ENCODE peak calls at places on chromosomes 4 and X, in seven cellular contexts. K, Z, I, N, S, O and U are unnamed samples.

GRCh38 chrX:39556056-39556455 is 541.7 kb downstream of the BCOR start:
- DNase-seq in N (no peak), Z (no peak), I (no peak), S (no peak), O (no peak), K (no peak), U (no peak)

GRCh38 chrX:49308604-49309269 is 5.3 kb downstream of the GAGE10 start:
- DNase-seq in N (no peak), Z (no peak), S (no peak), I (no peak), O (no peak), K (no peak), U (peak)

GRCh38 chrX:151825927-151826471 is 86.7 kb upstream of the MAGEA4 start:
- DNase-seq in O (peak), N (no peak), I (no peak), Z (no peak), K (no peak), S (no peak), U (peak)

GRCh38 chr4:3791910-3792542 is 25.8 kb downstream of the ADRA2C start:
- DNase-seq in Z (peak), N (peak), I (peak), K (peak), S (peak), O (peak), U (peak)

GRCh38 chrX:123339201-123339905 is 155.3 kb downstream of the GRIA3 start:
- DNase-seq in Z (no peak), K (no peak), S (no peak), O (no peak), I (no peak), N (no peak), U (peak)

GRCh38 chr4:133152330-133152791 is 3.3 kb downstream of the PCDH10 start:
- DNase-seq in N (no peak), I (no peak), O (no peak), K (no peak), Z (no peak), S (no peak), U (peak)

GRCh38 chrX:109872021-109872730 is 130.7 kb upstream of the TMEM164 start:
- DNase-seq in S (no peak), N (no peak), O (no peak), I (peak), Z (no peak), K (peak), U (no peak)

GRCh38 chr4:121034010-121034409 is 38.3 kb downstream of the NDNF start:
- DNase-seq in I (peak), N (no peak), S (peak), K (no peak), Z (no peak), O (peak), U (peak)

GRCh38 chrX:21056636-21057035 is 317.6 kb upstream of the CNKSR2 start:
- DNase-seq in K (no peak), S (no peak), O (no peak), N (no peak), I (no peak), Z (no peak), U (peak)

GRCh38 chr4:185665655-185666054 is 130.3 kb upstream of the PDLIM3 start:
- DNase-seq in I (no peak), N (no peak), S (no peak), Z (no peak), K (no peak), O (no peak), U (no peak)

GRCh38 chr4:168831585-168831918 is 178.5 kb downstream of the CBR4 start:
- DNase-seq in Z (no peak), S (peak), N (no peak), O (no peak), I (no peak), K (no peak), U (no peak)

GRCh38 chrX:93422693-93423092 is 250.7 kb downstream of the NAP1L3 start:
- DNase-seq in N (no peak), O (peak), K (no peak), I (no peak), S (peak), Z (peak), U (peak)

GRCh38 chr4:112859456-112860184 is 189.8 kb upstream of the ANK2 start:
- DNase-seq in K (no peak), S (no peak), Z (no peak), N (no peak), I (no peak), O (no peak), U (no peak)

GRCh38 chrX:24594531-24594930 is 52.6 kb downstream of the PCYT1B start:
- DNase-seq in O (no peak), S (no peak), I (no peak), N (no peak), K (no peak), Z (no peak), U (no peak)

GRCh38 chr4:3399277-3400194 is 42.2 kb upstream of the HGFAC start:
- DNase-seq in I (no peak), O (peak), Z (no peak), N (no peak), K (no peak), S (no peak), U (no peak)

GRCh38 chr4:168531305-168531704 is 34.5 kb downstream of the PALLD start:
- DNase-seq in N (no peak), K (no peak), O (no peak), S (no peak), I (no peak), Z (no peak), U (no peak)

GRCh38 chrX:773292-774025 is 142.9 kb downstream of the SHOX start:
- DNase-seq in O (no peak), N (no peak), S (no peak), I (no peak), Z (no peak), K (no peak), U (no peak)

GRCh38 chr4:139245590-139245989 is 34.4 kb downstream of the MGARP start:
- DNase-seq in N (no peak), Z (no peak), K (no peak), O (no peak), S (no peak), I (no peak), U (peak)

GRCh38 chrX:15245896-15246295 is 24.0 kb downstream of the ASB9 start:
- DNase-seq in Z (no peak), O (no peak), K (no peak), N (no peak), S (no peak), I (no peak), U (peak)

GRCh38 chrX:2334237-2334636 is 166.5 kb downstream of the DHRSX start:
- DNase-seq in O (no peak), N (no peak), S (no peak), K (no peak), Z (no peak), I (no peak), U (no peak)

GRCh38 chr4:19239565-19239964 is 1012.1 kb upstream of the SLIT2 start:
- DNase-seq in S (no peak), N (no peak), I (no peak), Z (no peak), O (no peak), K (no peak), U (peak)

GRCh38 chr4:153188966-153189801 is 15.1 kb upstream of the TRIM2 start:
- DNase-seq in I (peak), Z (no peak), N (no peak), S (no peak), K (peak), O (no peak), U (peak)

GRCh38 chr4:40990899-40991265 is 223.5 kb downstream of the APBB2 start:
- DNase-seq in O (no peak), S (no peak), Z (no peak), I (no peak), K (no peak), N (no peak), U (peak)

GRCh38 chr4:185941476-185941875 is 127.5 kb upstream of the TLR3 start:
- DNase-seq in I (no peak), Z (no peak), O (peak), K (no peak), S (no peak), N (no peak), U (peak)

GRCh38 chr4:168707205-168707604 is 210.4 kb downstream of the PALLD start:
- DNase-seq in S (no peak), Z (no peak), N (no peak), I (no peak), K (no peak), O (no peak), U (no peak)

GRCh38 chr4:145481164-145481941 is at the start of gene SMAD1:
- DNase-seq in I (peak), N (peak), S (peak), Z (peak), O (peak), K (peak), U (peak)

GRCh38 chr4:98102660-98103059 is 40.6 kb downstream of the STPG2 start:
- DNase-seq in K (no peak), N (no peak), I (no peak), S (no peak), O (no peak), Z (no peak), U (no peak)

GRCh38 chrX:40366661-40367060 is 214.1 kb upstream of the ATP6AP2 start:
- DNase-seq in S (no peak), K (no peak), I (no peak), O (no peak), Z (no peak), N (no peak), U (no peak)

GRCh38 chr4:82624819-82625218 is 63.0 kb upstream of the TMEM150C start:
- DNase-seq in N (no peak), S (no peak), Z (no peak), K (no peak), O (no peak), I (no peak), U (no peak)

GRCh38 chr4:76420311-76420710 is 630 bp downstream of the CCDC158 start:
- DNase-seq in K (no peak), Z (no peak), N (no peak), S (no peak), O (no peak), I (peak), U (no peak)

GRCh38 chr4:135731681-135732080 is 1530.1 kb upstream of the PABPC4L start:
- DNase-seq in O (no peak), Z (no peak), N (no peak), K (no peak), I (no peak), S (no peak), U (no peak)

GRCh38 chr4:120915311-120915710 is 7.2 kb downstream of the PRDM5 start:
- DNase-seq in S (no peak), I (no peak), Z (no peak), N (no peak), K (no peak), O (no peak), U (no peak)

GRCh38 chr4:121198261-121198660 is 34.1 kb upstream of the TNIP3 start:
- DNase-seq in I (no peak), O (no peak), K (no peak), S (no peak), N (no peak), Z (no peak), U (no peak)

GRCh38 chrX:75603833-75604232 is 81.0 kb upstream of the ZDHHC15 start:
- DNase-seq in I (no peak), N (no peak), O (no peak), S (no peak), Z (peak), K (no peak), U (peak)

GRCh38 chr4:123411976-123412589 is 15.5 kb downstream of the SPRY1 start:
- DNase-seq in I (no peak), Z (peak), K (no peak), N (no peak), O (no peak), S (no peak), U (no peak)

GRCh38 chr4:98176531-98176930 is 33.3 kb upstream of the STPG2 start:
- DNase-seq in Z (no peak), O (no peak), N (no peak), I (no peak), S (no peak), K (no peak), U (no peak)

DNA sequence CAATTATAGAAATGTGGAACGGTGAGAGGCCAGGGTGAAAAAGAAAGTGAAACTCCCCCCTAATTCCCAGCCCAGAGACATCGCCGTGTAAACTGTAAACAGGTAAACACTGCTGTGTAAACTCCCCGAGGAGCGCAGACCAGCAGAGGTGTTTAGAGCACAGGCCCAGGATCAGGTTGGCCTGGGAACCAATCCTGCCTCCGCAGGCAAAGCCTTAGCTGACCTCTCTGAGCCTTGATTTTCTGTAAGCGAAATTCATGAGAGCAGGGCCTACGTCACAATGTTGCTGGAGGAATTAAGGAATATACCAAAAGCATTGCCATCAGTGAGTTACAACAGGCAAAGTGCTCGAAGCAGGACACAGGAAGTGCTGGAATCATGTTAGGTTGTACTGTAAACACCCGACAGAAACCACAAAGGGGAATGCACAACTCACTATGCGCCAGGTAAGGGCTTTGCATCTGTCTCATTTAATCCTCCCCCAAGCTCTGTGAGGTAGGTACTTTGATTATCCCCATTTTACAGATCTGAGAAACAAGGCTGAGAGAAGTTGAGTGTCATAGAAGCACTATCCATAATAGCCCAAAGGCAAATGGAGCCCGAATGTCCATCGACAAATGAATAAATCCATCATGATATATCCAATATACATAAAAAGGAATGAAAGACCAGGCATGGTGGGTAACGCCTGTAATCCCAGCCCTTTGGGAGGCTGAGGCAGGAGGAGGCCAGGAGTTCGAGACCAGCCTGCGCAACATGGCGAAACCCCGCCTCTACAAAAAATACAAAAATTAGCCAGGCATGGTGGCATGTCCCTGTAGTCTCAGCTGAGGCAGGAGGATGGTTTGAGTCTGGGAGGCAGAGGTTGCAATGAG is 30.7 kb upstream of the KIAA0232 start:
- DNase-seq in O (no peak), N (no peak), Z (no peak), S (no peak), K (no peak), I (no peak), U (no peak)
- H3K4me3 ChIP-seq in O (no peak), N (no peak), Z (no peak), S (no peak), K (no peak), I (no peak), U (no peak)

GRCh38 chr4:1041147-1041935 is 29.9 kb downstream of the FGFRL1 start:
- DNase-seq in O (no peak), I (no peak), N (no peak), K (peak), S (no peak), Z (no peak), U (peak)
- TF ChIP-seq CTCF in O (no peak), I (no peak), N (no peak), K (no peak), S (no peak), Z (no peak), U (no peak)

GRCh38 chr4:67604029-67604381 is 45.5 kb downstream of the STAP1 start:
- DNase-seq in Z (no peak), O (no peak), S (no peak), N (no peak), K (no peak), I (no peak), U (no peak)
- H3K4me3 ChIP-seq in Z (no peak), O (no peak), S (no peak), N (no peak), K (no peak), I (no peak), U (no peak)

GRCh38 chr4:156593464-156593863 is 378.1 kb downstream of the PDGFC start:
- DNase-seq in K (no peak), S (no peak), N (no peak), I (no peak), Z (no peak), O (no peak), U (no peak)
- TF ChIP-seq CTCF in K (no peak), S (no peak), N (no peak), I (peak), Z (no peak), O (peak), U (peak)

DNA sequence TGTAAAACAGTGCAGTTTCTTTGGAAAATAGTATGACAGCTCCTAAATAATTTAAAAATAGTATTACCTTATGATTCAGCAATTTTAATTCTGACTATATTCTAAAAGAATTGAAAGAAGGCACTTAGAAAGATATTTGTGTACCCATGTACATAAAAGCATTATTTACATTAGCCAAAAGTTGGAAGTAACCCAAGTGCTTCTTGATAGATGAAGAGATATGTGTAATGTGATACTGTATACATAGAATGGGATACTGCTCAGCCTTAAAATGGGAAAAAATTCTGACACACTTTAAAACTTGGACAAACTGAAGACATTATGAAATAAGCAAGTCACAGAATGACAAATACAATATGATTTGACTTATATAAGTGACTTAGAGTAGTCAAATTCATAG is 112.2 kb downstream of the IDS start:
- DNase-seq in K (no peak), N (no peak), I (no peak), S (no peak), O (no peak), Z (no peak), U (no peak)
- H3K4me3 ChIP-seq in K (no peak), N (no peak), I (no peak), S (no peak), O (no peak), Z (no peak), U (no peak)

GRCh38 chr4:22434895-22435294 is 81.0 kb downstream of the ADGRA3 start:
- DNase-seq in I (peak), S (peak), O (peak), N (no peak), Z (peak), K (no peak), U (peak)
- TF ChIP-seq CTCF in I (no peak), S (no peak), O (peak), N (no peak), Z (peak), K (no peak), U (peak)

GRCh38 chrX:130121505-130121800 is 11.2 kb upstream of the ELF4 start:
- DNase-seq in O (no peak), I (no peak), K (no peak), Z (no peak), N (no peak), S (no peak), U (no peak)
- H3K4me3 ChIP-seq in O (no peak), I (no peak), K (peak), Z (no peak), N (no peak), S (no peak), U (no peak)

DNA sequence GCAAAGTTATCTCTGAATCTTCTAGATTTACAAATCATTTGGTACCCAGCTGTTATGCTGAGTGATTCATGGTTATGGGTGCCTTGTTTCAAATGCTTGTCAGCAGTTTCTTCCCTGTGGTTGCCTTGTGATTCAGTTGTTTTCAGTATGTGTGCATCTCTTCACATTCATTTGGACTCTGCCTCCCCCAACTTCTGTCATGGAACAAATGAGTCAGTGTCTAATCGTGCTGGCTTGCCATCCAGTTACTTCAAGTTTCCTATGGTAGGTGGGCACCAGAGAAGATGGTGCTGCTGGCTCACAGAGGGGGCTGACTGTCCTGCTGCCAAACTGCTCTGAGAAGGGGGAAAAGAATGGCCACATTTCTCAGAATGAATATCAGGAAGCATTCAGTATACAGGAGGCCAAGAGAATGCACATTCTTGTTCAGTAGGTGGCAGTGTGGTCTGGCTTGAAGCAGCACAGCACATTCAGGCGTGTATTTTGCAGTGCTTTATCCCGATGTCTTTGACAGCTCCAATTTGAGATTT is 260.9 kb downstream of the GLUD2 start:
- DNase-seq in I (peak), S (peak), Z (peak), K (no peak), N (no peak), O (peak), U (peak)
- TF ChIP-seq CTCF in I (peak), S (no peak), Z (peak), K (peak), N (peak), O (peak), U (peak)

DNA sequence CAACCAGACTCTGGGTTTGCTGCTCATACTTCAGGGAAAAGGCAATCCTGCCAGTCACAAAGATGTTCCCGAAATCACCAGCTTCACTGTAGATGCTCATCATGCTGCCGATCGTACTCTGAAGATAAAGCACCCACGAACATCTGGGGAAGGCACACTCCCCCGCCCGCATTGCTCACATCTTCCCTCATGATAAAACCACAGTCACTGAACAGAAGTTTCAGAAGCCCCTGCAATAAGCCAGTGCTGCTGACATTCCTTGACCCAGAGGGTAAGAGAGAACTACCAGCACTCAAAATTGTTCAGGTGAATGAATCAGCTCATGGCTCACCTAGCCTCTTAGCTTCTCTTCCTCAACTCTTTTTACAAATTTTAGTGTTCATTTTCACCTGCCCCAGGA is 43.1 kb downstream of the SRPX2 start:
- DNase-seq in K (no peak), S (no peak), N (no peak), Z (peak), O (no peak), I (no peak), U (no peak)
- H3K4me3 ChIP-seq in K (no peak), S (no peak), N (no peak), Z (no peak), O (no peak), I (no peak), U (no peak)

GRCh38 chr4:79576480-79576803 is 168.4 kb upstream of the GK2 start:
- DNase-seq in Z (peak), I (no peak), S (no peak), O (no peak), K (no peak), N (no peak), U (peak)
- TF ChIP-seq CTCF in Z (peak), I (no peak), S (peak), O (no peak), K (no peak), N (peak), U (peak)